ENCODE peak calls at places on chromosomes 13 and 19, in six cellular contexts. S is A549, Y is HepG2, G is K562, V is WTC11, L is H1. E is an unnamed sample.

GRCh38 chr13:33931397-33931987 is 113.5 kb downstream of the RFC3 start:
- DNase-seq in S (peak; percentile 1), Y (peak; percentile 65), G (peak; percentile 6), V (peak; percentile 17), L (no peak), E (peak; percentile 39)

GRCh38 chr19:46147791-46148288 is at the start of gene IGFL2:
- DNase-seq in G (no peak), Y (no peak), L (no peak), S (no peak), V (no peak), E (no peak)

GRCh38 chr19:29805026-29805925 is 6.5 kb upstream of the CCNE1 start:
- DNase-seq in G (no peak), V (no peak), Y (peak; percentile 77), S (no peak), L (no peak), E (no peak)

GRCh38 chr13:76852991-76853390 is 33.2 kb downstream of the KCTD12 start:
- DNase-seq in S (no peak), Y (no peak), G (no peak), L (no peak), V (no peak), E (peak; percentile 89)

GRCh38 chr19:3684817-3685410 is 15.4 kb downstream of the PIP5K1C start:
- DNase-seq in V (no peak), G (no peak), L (no peak), S (no peak), Y (no peak), E (no peak)

GRCh38 chr13:49418206-49418605 is 25.7 kb downstream of the CAB39L start:
- DNase-seq in L (no peak), V (no peak), Y (no peak), S (no peak), G (no peak), E (no peak)

GRCh38 chr13:47747901-47748300 is 253.2 kb downstream of the SUCLA2 start:
- DNase-seq in Y (no peak), V (no peak), G (no peak), L (no peak), S (no peak), E (no peak)

GRCh38 chr13:99439850-99440604 is 61.2 kb upstream of the TM9SF2 start:
- DNase-seq in V (no peak), L (no peak), G (no peak), S (no peak), Y (no peak), E (no peak)

GRCh38 chr19:6765738-6766356 is 1.4 kb downstream of the SH2D3A start:
- DNase-seq in V (peak; percentile 90), S (no peak), L (peak; percentile 80), G (no peak), Y (peak; percentile 19), E (no peak)

GRCh38 chr19:56174550-56174949 is 1.3 kb upstream of the GALP start:
- DNase-seq in L (no peak), Y (no peak), G (no peak), V (no peak), S (no peak), E (no peak)

GRCh38 chr19:4301590-4302237 is 475 bp downstream of the TMIGD2 start:
- DNase-seq in Y (no peak), S (no peak), G (no peak), L (no peak), V (no peak), E (no peak)

GRCh38 chr19:38500450-38500849 is 67.0 kb downstream of the RYR1 start:
- DNase-seq in V (no peak), Y (no peak), S (no peak), G (no peak), L (no peak), E (no peak)

GRCh38 chr13:48491423-48492122 is 41.3 kb downstream of the RCBTB2 start:
- DNase-seq in G (no peak), S (no peak), Y (no peak), L (no peak), V (no peak), E (no peak)

GRCh38 chr19:38856813-38857212 is 7.0 kb upstream of the HNRNPL start:
- DNase-seq in V (no peak), S (no peak), L (no peak), G (no peak), Y (no peak), E (no peak)

GRCh38 chr13:113923376-113924063 is 50.4 kb downstream of the C13orf46 start:
- DNase-seq in G (no peak), V (peak; percentile 2), Y (no peak), S (no peak), L (no peak), E (no peak)

GRCh38 chr13:113041293-113041690 is 64.3 kb upstream of the F7 start:
- DNase-seq in Y (no peak), V (no peak), G (no peak), S (no peak), L (no peak), E (no peak)

GRCh38 chr19:5369962-5370367 is 29.4 kb upstream of the PTPRS start:
- DNase-seq in Y (peak; percentile 39), L (peak; percentile 97), S (peak; percentile 55), V (peak; percentile 93), G (peak; percentile 75), E (peak; percentile 35)

GRCh38 chr19:29404951-29405727 is 120.7 kb upstream of the VSTM2B start:
- DNase-seq in G (no peak), Y (no peak), V (peak; percentile 50), L (peak; percentile 67), S (no peak), E (no peak)

GRCh38 chr13:67977081-67977480 is 746.9 kb upstream of the PCDH9 start:
- DNase-seq in L (no peak), G (no peak), V (no peak), Y (no peak), S (no peak), E (no peak)

GRCh38 chr19:31338069-31338767 is 11.0 kb downstream of the TSHZ3 start:
- DNase-seq in G (peak; percentile 56), V (peak; percentile 79), Y (peak; percentile 18), S (peak; percentile 55), L (peak; percentile 75), E (no peak)

GRCh38 chr13:84439108-84439507 is 556.8 kb upstream of the SLITRK1 start:
- DNase-seq in Y (no peak), L (no peak), G (no peak), V (no peak), S (no peak), E (no peak)

GRCh38 chr19:14536926-14537692 is 7.7 kb downstream of the TECR start:
- DNase-seq in Y (no peak), G (peak; percentile 96), V (peak; percentile 96), L (peak; percentile 87), S (peak; percentile 51), E (peak; percentile 77)

GRCh38 chr13:110511509-110512181 is 49.9 kb downstream of the RAB20 start:
- DNase-seq in Y (peak; percentile 27), L (no peak), G (peak; percentile 43), V (no peak), S (no peak), E (no peak)

GRCh38 chr13:28778308-28779215 is 41.6 kb upstream of the MTUS2 start:
- DNase-seq in S (no peak), L (no peak), V (no peak), Y (no peak), G (no peak), E (no peak)

GRCh38 chr13:50094615-50095293 is 79.5 kb downstream of the KCNRG start:
- DNase-seq in V (no peak), Y (no peak), G (no peak), S (no peak), L (no peak), E (no peak)

GRCh38 chr19:5850743-5851293 is 431 bp downstream of the FUT3 start:
- DNase-seq in Y (no peak), V (no peak), G (peak; percentile 6), S (no peak), L (no peak), E (no peak)

GRCh38 chr19:56477429-56478338 is 539 bp upstream of the ZNF667 start:
- DNase-seq in L (peak; percentile 81), G (peak; percentile 40), Y (no peak), V (peak; percentile 81), S (no peak), E (peak; percentile 82)

GRCh38 chr19:53431399-53432087 is at the start of gene ZNF761:
- DNase-seq in L (peak; percentile 100), V (peak; percentile 99), Y (peak; percentile 91), S (peak; percentile 58), G (peak; percentile 93), E (peak; percentile 96)

GRCh38 chr19:53432088-53432661 is 391 bp downstream of the ZNF761 start:
- DNase-seq in V (peak; percentile 39), L (peak; percentile 56), G (peak; percentile 21), S (no peak), Y (no peak), E (peak; percentile 35)
- TF ChIP-seq JUN in V (no peak), L (no peak), G (no peak), S (no peak), Y (no peak), E (no peak)

DNA sequence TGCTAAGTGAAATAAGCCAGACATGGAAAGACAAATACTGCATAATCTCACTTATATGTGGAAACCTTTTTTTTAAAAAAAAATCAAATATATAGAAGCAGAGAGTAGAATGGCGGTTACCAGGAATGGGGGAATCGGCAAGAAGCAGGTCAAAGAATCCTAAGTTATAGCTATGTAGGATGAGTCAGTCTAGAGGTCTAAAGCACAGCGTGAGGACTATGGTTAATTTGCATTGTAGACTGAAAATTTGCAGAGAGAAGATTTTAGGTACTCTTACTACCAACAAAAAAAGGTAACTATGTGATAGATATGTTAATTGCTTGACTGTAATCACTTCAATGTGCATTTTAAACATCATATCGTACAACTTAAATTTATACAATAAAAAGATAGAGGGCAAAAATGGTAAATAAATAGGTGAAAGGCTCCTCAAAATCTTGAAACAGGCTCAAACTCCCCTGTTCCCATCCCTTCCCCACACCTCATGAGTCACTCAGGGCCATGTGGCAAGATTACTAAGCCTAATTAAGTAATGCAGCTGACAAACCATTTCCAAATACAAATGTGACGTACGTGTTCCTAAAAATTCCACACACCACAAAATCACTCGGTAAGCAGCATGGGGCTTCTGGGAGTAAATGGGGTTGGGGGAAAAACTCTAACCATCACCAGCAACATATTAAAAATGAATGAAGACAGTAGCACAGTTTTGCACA is 159.0 kb downstream of the USP12 start:
- DNase-seq in Y (no peak), G (no peak), S (no peak), V (no peak), L (peak; percentile 6), E (no peak)
- TF ChIP-seq JUN in Y (no peak), G (peak; percentile 14), S (no peak), V (no peak), L (no peak), E (no peak)

DNA sequence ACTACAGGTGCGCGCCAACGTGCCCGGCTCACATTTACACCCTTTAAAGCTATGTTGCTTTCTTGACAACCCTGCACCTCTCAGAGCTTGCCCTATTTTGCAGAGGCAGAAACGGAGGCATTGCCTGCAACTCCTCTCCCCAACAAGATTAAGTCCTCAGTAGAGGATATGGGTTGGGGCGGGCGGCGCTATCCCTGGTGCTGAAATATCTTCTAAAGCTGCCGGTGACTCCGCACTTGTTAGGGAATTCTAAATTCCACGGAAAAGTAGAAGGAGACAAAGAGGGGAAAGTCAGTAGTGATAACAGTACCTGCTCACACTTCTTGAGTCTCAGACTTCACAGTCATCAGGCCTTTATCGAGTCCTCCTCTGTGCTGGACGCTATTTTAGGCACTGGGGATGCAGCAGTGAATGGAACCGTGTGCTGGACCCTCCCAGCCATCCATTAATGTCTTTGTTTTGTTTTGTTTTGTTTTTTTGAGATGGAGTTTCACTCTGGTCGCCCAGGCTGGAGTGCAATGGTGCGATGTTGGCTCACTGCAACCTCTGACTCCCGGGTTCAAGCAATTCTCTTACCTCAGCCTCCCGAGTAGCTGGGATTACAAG is 18.0 kb downstream of the SLC5A5 start:
- DNase-seq in S (peak; percentile 40), L (peak; percentile 83), G (peak; percentile 66), V (peak; percentile 80), Y (peak; percentile 32), E (peak; percentile 44)
- TF ChIP-seq JUN in S (no peak), L (no peak), G (no peak), V (no peak), Y (no peak), E (no peak)

GRCh38 chr19:43290568-43291359 is 21.4 kb upstream of the PSG9 start:
- DNase-seq in V (peak; percentile 15), G (no peak), S (no peak), L (peak; percentile 45), Y (no peak), E (no peak)
- TF ChIP-seq JUN in V (no peak), G (no peak), S (no peak), L (no peak), Y (no peak), E (no peak)